ENCODE peak calls at places on chromosomes 13 and 19, in seven cellular contexts. F is choroid plexus epithelial cell, U is mesothelial cell of epicardium, A is epithelial cell of esophagus, K is aorta, Z is lower lobe of right lung, G is iPS DF 19.7. B is an unnamed sample.

GRCh38 chr13:21458457-21458815 is 667 bp downstream of the ZDHHC20 start:
- DNase-seq in F (peak), U (no peak), A (peak), K (no peak), Z (peak), G (no peak), B (no peak)

GRCh38 chr13:52845334-52845761 is 3.1 kb downstream of the PCDH8 start:
- DNase-seq in F (no peak), U (no peak), A (no peak), K (no peak), Z (no peak), G (no peak), B (no peak)

GRCh38 chr13:31172001-31172400 is 10.3 kb upstream of the HSPH1 start:
- DNase-seq in F (peak), U (no peak), A (peak), K (no peak), Z (no peak), G (no peak), B (peak)

GRCh38 chr13:35479223-35479536 is 2.7 kb upstream of the MAB21L1 start:
- DNase-seq in F (no peak), U (no peak), A (no peak), K (no peak), Z (no peak), G (no peak), B (no peak)

GRCh38 chr13:108155185-108156106 is 59.9 kb downstream of the LIG4 start:
- DNase-seq in F (peak), U (no peak), A (peak), K (no peak), Z (peak), G (no peak), B (peak)

GRCh38 chr19:32675720-32676185 is at the start of gene RGS9BP:
- DNase-seq in F (peak), U (no peak), A (peak), K (peak), Z (peak), G (no peak), B (peak)

GRCh38 chr13:101488734-101489133 is 36.3 kb downstream of the ITGBL1 start:
- DNase-seq in F (no peak), U (no peak), A (no peak), K (no peak), Z (no peak), G (no peak), B (no peak)

GRCh38 chr19:15673176-15673654 is 328 bp downstream of the CYP4F12 start:
- DNase-seq in F (no peak), U (no peak), A (no peak), K (no peak), Z (no peak), G (no peak), B (no peak)

GRCh38 chr13:42405665-42406390 is 133.9 kb downstream of the AKAP11 start:
- DNase-seq in F (peak), U (no peak), A (peak), K (no peak), Z (no peak), G (no peak), B (peak)

GRCh38 chr13:27266937-27267336 is 3.7 kb upstream of the RASL11A start:
- DNase-seq in F (peak), U (no peak), A (no peak), K (no peak), Z (no peak), G (no peak), B (no peak)